ENCODE peak calls at places on chromosomes 16 and 17, in five cellular contexts. F is A549, D is body of pancreas, J is prostate gland, R is uterus. E is an unnamed sample.

GRCh38 chr17:66494023-66494803 is 191.8 kb downstream of the PRKCA start:
- DNase-seq in F (peak), D (no peak), J (no peak), R (no peak), E (no peak)

GRCh38 chr16:9351440-9351839 is 260.0 kb downstream of the HAPSTR1 start:
- DNase-seq in F (no peak), D (peak), J (no peak), R (no peak), E (no peak)

GRCh38 chr17:58354541-58355216 is 2.7 kb upstream of the SUPT4H1 start:
- DNase-seq in F (no peak), D (no peak), J (no peak), R (no peak), E (no peak)

GRCh38 chr16:17467923-17468540 is 2.7 kb downstream of the XYLT1 start:
- DNase-seq in F (peak), D (peak), J (peak), R (peak), E (peak)

GRCh38 chr17:18074566-18075272 is 13.0 kb upstream of the DRG2 start:
- DNase-seq in F (no peak), D (no peak), J (no peak), R (no peak), E (no peak)

GRCh38 chr17:64063088-64063487 is 42.7 kb upstream of the ICAM2 start:
- DNase-seq in F (no peak), D (no peak), J (no peak), R (no peak), E (no peak)

GRCh38 chr16:11977206-11978041 is 890 bp downstream of the SNX29 start:
- DNase-seq in F (no peak), D (no peak), J (no peak), R (peak), E (no peak)

GRCh38 chr17:5587431-5588032 is 3.2 kb upstream of the NLRP1 start:
- DNase-seq in F (peak), D (peak), J (peak), R (no peak), E (peak)

GRCh38 chr16:75948441-75948840 is 222.2 kb upstream of the CPHXL start:
- DNase-seq in F (no peak), D (no peak), J (no peak), R (no peak), E (no peak)

GRCh38 chr17:72812823-72813222 is 279.7 kb downstream of the SLC39A11 start:
- DNase-seq in F (no peak), D (no peak), J (no peak), R (no peak), E (no peak)

GRCh38 chr17:27361695-27362094 is 67.8 kb downstream of the WSB1 start:
- DNase-seq in F (no peak), D (no peak), J (no peak), R (no peak), E (no peak)

GRCh38 chr16:6356881-6357280 is 975.8 kb upstream of the RBFOX1 start:
- DNase-seq in F (no peak), D (no peak), J (no peak), R (no peak), E (no peak)

GRCh38 chr17:76266244-76266938 is 1.2 kb downstream of the UBALD2 start:
- DNase-seq in F (peak), D (peak), J (peak), R (no peak), E (no peak)

GRCh38 chr16:23650674-23651073 is 9.4 kb downstream of the DCTN5 start:
- DNase-seq in F (no peak), D (no peak), J (no peak), R (no peak), E (no peak)

GRCh38 chr17:12756786-12757185 is 32.5 kb upstream of the ARHGAP44 start:
- DNase-seq in F (no peak), D (no peak), J (no peak), R (no peak), E (no peak)
- TF ChIP-seq POLR2A in F (no peak), D (no peak), J (no peak), R (no peak), E (no peak)

GRCh38 chr17:48951572-48951971 is 6.9 kb upstream of the SNF8 start:
- DNase-seq in F (no peak), D (no peak), J (no peak), R (no peak), E (no peak)

GRCh38 chr17:48952904-48953303 is 8.3 kb upstream of the SNF8 start:
- DNase-seq in F (no peak), D (no peak), J (no peak), R (no peak), E (no peak)

GRCh38 chr17:48954300-48954755 is 9.7 kb upstream of the SNF8 start:
- DNase-seq in F (peak), D (no peak), J (no peak), R (no peak), E (no peak)
- TF ChIP-seq CTCF in F (peak), D (no peak), J (no peak), R (no peak), E (no peak)

DNA sequence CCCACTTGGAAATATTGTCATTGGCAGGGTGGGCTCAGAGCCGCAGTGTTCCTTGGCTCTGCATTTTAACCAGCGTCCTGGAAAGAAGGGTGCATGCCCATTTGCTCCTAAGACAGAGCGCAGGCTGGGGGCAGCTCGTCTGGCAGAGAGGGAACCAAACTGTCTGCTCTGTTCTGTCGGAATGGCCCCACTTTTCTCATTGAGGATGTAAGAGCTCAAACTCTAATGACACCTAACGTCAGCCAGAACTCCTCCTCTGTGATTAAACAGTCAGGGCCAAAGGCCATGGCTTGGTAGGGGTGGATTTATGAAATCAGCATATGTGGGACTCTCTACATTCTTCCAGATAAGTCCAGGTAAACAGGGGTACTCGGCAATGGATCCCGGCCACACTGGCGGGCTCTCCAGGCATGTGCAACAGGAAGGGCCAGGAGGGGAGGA is 18.1 kb downstream of the SLC47A1 start:
- DNase-seq in F (no peak), D (no peak), J (no peak), R (no peak), E (no peak)
- TF ChIP-seq POLR2A in F (no peak), D (no peak), J (no peak), R (no peak), E (no peak)

DNA sequence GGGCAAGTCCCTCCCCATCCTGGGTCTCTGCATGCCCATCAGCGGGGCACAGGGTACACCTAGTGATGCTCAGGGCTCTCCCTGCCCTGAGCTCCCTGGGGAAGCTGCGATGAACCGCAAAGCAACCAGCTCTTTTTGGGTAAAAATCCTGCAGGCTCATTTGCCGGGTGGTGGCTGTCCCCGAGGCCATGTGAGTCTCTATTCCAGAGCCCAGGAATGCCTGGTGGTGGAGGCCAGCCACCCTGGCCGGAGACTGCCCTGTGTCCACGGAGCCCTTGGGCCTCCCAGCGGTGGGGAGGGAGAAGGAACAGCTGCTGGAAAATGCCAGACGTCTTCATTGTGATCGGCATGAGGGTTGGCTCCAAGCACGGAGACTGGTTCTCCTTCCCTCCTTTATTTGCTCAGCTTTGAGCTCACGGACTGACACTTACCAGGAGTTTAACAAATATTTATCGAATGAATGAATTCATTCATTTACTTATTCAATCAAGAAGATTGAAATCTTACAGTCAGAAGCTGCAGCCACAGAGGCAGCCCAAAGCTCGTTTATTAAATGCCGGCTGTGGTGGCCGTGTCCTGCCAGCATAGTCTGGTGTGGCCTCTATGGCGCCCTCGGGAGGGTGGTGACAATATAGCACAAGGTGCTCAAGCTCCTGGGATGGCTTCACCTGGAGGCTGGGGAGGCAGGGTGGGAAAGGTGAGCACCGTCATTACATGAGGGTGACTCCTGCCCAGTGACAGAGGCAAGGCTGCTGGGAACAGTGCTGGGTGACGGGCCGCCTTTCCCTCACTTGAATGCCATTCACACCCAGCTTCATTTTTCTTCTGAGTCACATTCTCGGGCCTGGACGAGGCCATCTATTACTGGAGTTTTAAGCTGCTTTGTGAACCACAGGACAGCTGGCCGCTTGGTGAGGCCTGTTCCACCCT is 31.1 kb upstream of the JPH3 start:
- DNase-seq in F (peak), D (peak), J (peak), R (no peak), E (peak)
- TF ChIP-seq CTCF in F (peak), D (peak), J (peak), R (peak), E (peak)

DNA sequence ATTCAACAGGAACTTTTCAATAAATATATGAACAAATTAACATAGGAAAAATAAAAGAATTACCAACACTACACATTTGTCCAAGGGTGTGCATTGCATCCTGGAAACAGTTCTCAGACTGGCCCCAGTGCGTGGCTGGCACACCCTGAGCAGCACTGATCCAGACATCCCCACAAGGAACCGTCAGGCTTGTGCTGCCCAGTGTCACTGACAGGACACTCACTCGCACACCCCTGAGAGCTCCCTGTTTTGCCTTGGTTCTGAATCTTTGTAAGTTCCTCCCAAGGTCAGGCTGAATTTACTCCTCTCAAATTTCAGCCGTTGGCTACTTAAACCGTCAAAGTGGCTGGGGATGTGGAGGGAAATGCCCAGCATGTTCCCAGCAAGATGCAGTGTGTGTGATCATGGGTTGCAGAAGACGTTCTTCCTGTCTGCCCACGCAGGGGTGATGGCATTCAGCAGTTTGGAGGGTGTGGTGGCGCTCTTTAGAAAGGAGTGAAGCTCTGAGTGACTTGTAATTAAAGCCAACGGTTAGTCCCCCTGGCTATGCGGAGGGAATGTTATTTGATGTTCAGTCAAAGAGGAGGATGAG is 1.7 kb downstream of the MT2A start:
- DNase-seq in F (peak), D (peak), J (peak), R (peak), E (peak)
- TF ChIP-seq POLR2A in F (no peak), D (peak), J (peak), R (no peak), E (peak)

GRCh38 chr16:79001156-79001997 is 599.2 kb downstream of the MAF start:
- DNase-seq in F (no peak), D (no peak), J (no peak), R (no peak), E (no peak)

GRCh38 chr16:79004281-79004680 is 596.3 kb downstream of the MAF start:
- DNase-seq in F (no peak), D (no peak), J (no peak), R (no peak), E (no peak)

GRCh38 chr16:79006206-79006605 is 594.3 kb downstream of the MAF start:
- DNase-seq in F (no peak), D (no peak), J (no peak), R (no peak), E (no peak)

GRCh38 chr16:79006762-79007161 is 593.8 kb downstream of the MAF start:
- DNase-seq in F (no peak), D (no peak), J (no peak), R (no peak), E (no peak)

GRCh38 chr16:79003026-79003617 is 597.4 kb downstream of the MAF start:
- DNase-seq in F (no peak), D (no peak), J (no peak), R (no peak), E (no peak)
- TF ChIP-seq CTCF in F (no peak), D (no peak), J (no peak), R (no peak), E (no peak)

GRCh38 chr16:84143784-84144199 is 1.2 kb downstream of the HSDL1 start:
- DNase-seq in F (no peak), D (peak), J (no peak), R (no peak), E (no peak)

GRCh38 chr16:84143081-84143480 is 1.9 kb downstream of the HSDL1 start:
- DNase-seq in F (no peak), D (no peak), J (no peak), R (no peak), E (no peak)

GRCh38 chr16:84144301-84144858 is 597 bp downstream of the HSDL1 start:
- DNase-seq in F (peak), D (peak), J (peak), R (peak), E (no peak)

GRCh38 chr16:84141143-84141670 is 3.8 kb downstream of the HSDL1 start:
- DNase-seq in F (peak), D (no peak), J (no peak), R (no peak), E (no peak)

GRCh38 chr16:84144859-84145639 is at the start of the genes DNAAF1 and HSDL1:
- DNase-seq in F (peak), D (peak), J (peak), R (peak), E (peak)
- TF ChIP-seq POLR2A in F (peak), D (peak), J (peak), R (peak), E (peak)

DNA sequence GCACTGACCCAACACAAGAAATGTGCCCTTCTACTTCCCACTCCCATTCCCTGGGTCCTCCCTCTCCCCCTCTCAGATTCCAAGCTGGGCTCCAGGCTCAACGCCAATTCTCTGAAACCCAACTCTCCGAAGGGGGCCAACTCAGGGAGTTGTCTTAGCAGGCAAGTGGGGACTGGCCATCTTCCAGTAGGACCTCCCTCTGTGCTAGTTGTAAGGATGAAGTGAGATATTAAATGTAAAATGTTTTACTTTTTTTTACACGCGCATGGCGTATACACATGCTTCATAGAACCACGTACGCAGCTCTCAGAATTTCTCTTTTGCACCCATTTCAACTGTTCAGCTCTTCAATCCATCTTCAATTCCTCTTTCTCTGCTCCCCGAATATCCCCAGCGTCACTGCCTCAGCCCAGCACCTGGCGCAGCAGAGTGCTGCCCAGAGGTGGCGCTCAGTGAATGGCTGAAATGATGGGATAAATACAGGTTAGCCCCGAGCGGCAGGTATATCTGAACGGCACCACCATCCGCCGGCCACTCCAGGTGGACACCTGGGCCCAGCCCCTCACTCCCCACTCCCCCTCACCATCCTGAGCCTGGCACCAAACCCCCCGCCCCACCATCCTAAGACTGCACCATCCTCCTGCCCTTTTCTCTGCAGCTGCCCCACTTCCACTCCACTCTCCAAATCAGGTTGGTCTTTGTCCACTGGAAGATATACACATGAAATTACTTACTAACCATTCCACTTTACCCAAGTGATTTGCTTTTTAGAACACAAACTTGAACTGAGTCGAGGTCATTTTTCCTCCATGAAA is 43.9 kb upstream of the TNRC6C start:
- DNase-seq in F (peak), D (peak), J (peak), R (no peak), E (no peak)
- TF ChIP-seq CTCF in F (peak), D (peak), J (no peak), R (no peak), E (no peak)